ENCODE peak calls at places on chromosomes 16 and 17, in eight cellular contexts. U, A, C, O, Y, Z, X and V are unnamed samples.

GRCh38 chr16:47499700-47500264 is 38.7 kb downstream of the PHKB start:
- DNase-seq in C (no peak), Z (no peak), U (no peak), Y (no peak), X (no peak), O (no peak), A (no peak), V (no peak)

GRCh38 chr17:77303620-77304019 is 162.9 kb downstream of the SEC14L1 start:
- DNase-seq in C (peak; percentile 61), Y (no peak), O (no peak), Z (no peak), U (no peak), A (no peak), X (no peak), V (no peak)

GRCh38 chr17:10114931-10115535 is 83.4 kb downstream of the GAS7 start:
- DNase-seq in U (no peak), C (peak; percentile 99), O (peak; percentile 47), X (peak; percentile 52), Y (peak; percentile 91), A (peak; percentile 14), Z (peak; percentile 98), V (no peak)

GRCh38 chr17:81405382-81406005 is 10.2 kb downstream of the BAHCC1 start:
- DNase-seq in U (no peak), C (peak; percentile 85), Y (no peak), O (no peak), Z (no peak), X (no peak), A (no peak), V (no peak)

GRCh38 chr17:41382396-41382795 is 290 bp upstream of the KRT34 start:
- DNase-seq in Y (no peak), C (peak; percentile 84), Z (no peak), A (no peak), X (no peak), U (no peak), O (no peak), V (no peak)

GRCh38 chr16:73010150-73010676 is 37.7 kb downstream of the ZFHX3 start:
- DNase-seq in C (no peak), O (no peak), A (no peak), U (no peak), Z (peak; percentile 35), X (no peak), Y (no peak), V (peak; percentile 40)

GRCh38 chr17:3526491-3526890 is 31.1 kb downstream of the TRPV3 start:
- DNase-seq in Y (no peak), Z (no peak), A (no peak), C (no peak), U (no peak), O (no peak), X (no peak), V (no peak)

GRCh38 chr17:72184805-72185204 is 64.0 kb downstream of the SOX9 start:
- DNase-seq in O (no peak), Z (no peak), U (no peak), X (no peak), A (no peak), C (peak; percentile 27), Y (no peak), V (no peak)

GRCh38 chr16:87765473-87765775 is 362 bp downstream of the KLHDC4 start:
- DNase-seq in Y (no peak), O (no peak), A (no peak), C (no peak), U (no peak), X (no peak), Z (peak; percentile 42), V (no peak)

GRCh38 chr16:85199069-85199725 is 86.9 kb upstream of the CIBAR2 start:
- DNase-seq in Z (no peak), A (no peak), C (peak; percentile 81), X (no peak), Y (no peak), U (no peak), O (no peak), V (no peak)

GRCh38 chr16:57001026-57001669 is 11.8 kb downstream of the NLRC5 start:
- DNase-seq in C (no peak), Y (no peak), X (no peak), O (no peak), U (no peak), Z (no peak), A (no peak), V (no peak)

GRCh38 chr16:64242510-64242909 is 879.4 kb downstream of the CDH11 start:
- DNase-seq in C (no peak), U (no peak), Z (no peak), O (no peak), X (no peak), Y (no peak), A (no peak), V (peak; percentile 97)

GRCh38 chr16:85083051-85083639 is 29.1 kb downstream of the CIBAR2 start:
- DNase-seq in X (no peak), C (no peak), O (no peak), A (no peak), U (no peak), Y (no peak), Z (peak; percentile 36), V (no peak)

GRCh38 chr17:58336456-58337094 is 8.0 kb upstream of the TSPOAP1 start:
- DNase-seq in Y (no peak), A (no peak), O (no peak), U (no peak), X (no peak), Z (peak; percentile 35), C (peak; percentile 85), V (no peak)

GRCh38 chr17:37642706-37643105 is 540 bp downstream of the DDX52 start:
- DNase-seq in Z (peak; percentile 20), O (peak; percentile 6), X (no peak), C (peak; percentile 40), A (no peak), U (no peak), Y (no peak), V (no peak)

GRCh38 chr17:30314474-30314873 is 19.4 kb downstream of the TMIGD1 start:
- DNase-seq in O (no peak), Y (no peak), X (no peak), C (no peak), A (no peak), U (no peak), Z (no peak), V (no peak)

GRCh38 chr16:83626204-83626603 is 181.6 kb upstream of the HSBP1 start:
- DNase-seq in Y (no peak), C (no peak), U (no peak), X (no peak), A (no peak), Z (no peak), O (no peak), V (no peak)

GRCh38 chr16:81483064-81483969 is 38.7 kb downstream of the CMIP start:
- DNase-seq in X (no peak), C (no peak), Z (no peak), Y (no peak), O (no peak), U (no peak), A (no peak), V (no peak)

GRCh38 chr17:14886200-14886739 is 378.9 kb downstream of the PMP22 start:
- DNase-seq in X (no peak), A (no peak), Z (peak; percentile 36), U (no peak), O (no peak), C (peak; percentile 14), Y (no peak), V (no peak)

GRCh38 chr17:45190503-45191282 is 29.0 kb downstream of the HEXIM2 start:
- DNase-seq in O (no peak), U (no peak), X (no peak), Z (no peak), Y (no peak), C (no peak), A (no peak), V (no peak)

GRCh38 chr16:85528528-85529387 is 84.4 kb upstream of the GSE1 start:
- DNase-seq in U (no peak), Z (no peak), O (no peak), A (peak; percentile 12), X (no peak), C (no peak), Y (no peak), V (no peak)

GRCh38 chr16:66289986-66290385 is 76.5 kb upstream of the CDH5 start:
- DNase-seq in X (no peak), C (no peak), A (no peak), O (no peak), Y (peak; percentile 2), U (no peak), Z (no peak), V (no peak)

GRCh38 chr17:43027091-43028032 is 2.3 kb downstream of the RND2 start:
- DNase-seq in O (no peak), A (no peak), X (no peak), U (no peak), Y (no peak), C (no peak), Z (no peak), V (no peak)

GRCh38 chr17:6823011-6823442 is 8.5 kb downstream of the TEKT1 start:
- DNase-seq in X (no peak), C (peak; percentile 65), A (no peak), O (no peak), Z (no peak), Y (no peak), U (no peak), V (no peak)

GRCh38 chr17:48832491-48832890 is 1.7 kb downstream of the CALCOCO2 start:
- DNase-seq in A (no peak), U (no peak), Z (no peak), O (no peak), X (no peak), Y (no peak), C (no peak), V (no peak)

GRCh38 chr16:89410322-89410721 is 80.0 kb downstream of the ANKRD11 start:
- DNase-seq in C (no peak), X (no peak), A (no peak), Z (no peak), U (no peak), Y (no peak), O (no peak), V (no peak)

GRCh38 chr16:58047557-58048348 is 22.2 kb downstream of the MMP15 start:
- DNase-seq in O (no peak), U (no peak), A (no peak), C (no peak), X (no peak), Z (no peak), Y (no peak), V (no peak)

GRCh38 chr17:28751600-28752366 is 8.0 kb downstream of the TRAF4 start:
- DNase-seq in Z (no peak), X (no peak), O (no peak), U (no peak), A (no peak), Y (no peak), C (no peak), V (no peak)

GRCh38 chr17:4003131-4003500 is 38.9 kb upstream of the ATP2A3 start:
- DNase-seq in C (no peak), A (no peak), Y (no peak), U (no peak), X (no peak), O (no peak), Z (peak; percentile 25), V (no peak)

GRCh38 chr17:45835481-45835880 is 9.2 kb upstream of the SPPL2C start:
- DNase-seq in U (no peak), X (no peak), O (no peak), C (no peak), A (no peak), Z (no peak), Y (no peak), V (no peak)

GRCh38 chr16:81520560-81521135 is 76.0 kb downstream of the CMIP start:
- DNase-seq in X (no peak), U (no peak), Y (no peak), C (no peak), A (no peak), O (no peak), Z (peak; percentile 26), V (no peak)

GRCh38 chr16:8696880-8697279 is 22.5 kb downstream of the ABAT start:
- DNase-seq in U (no peak), A (no peak), X (no peak), C (no peak), O (no peak), Y (no peak), Z (no peak), V (no peak)

GRCh38 chr16:47475786-47476185 is 14.7 kb downstream of the PHKB start:
- DNase-seq in A (no peak), Y (no peak), C (peak; percentile 47), O (no peak), X (no peak), U (no peak), Z (no peak), V (no peak)